ENCODE peak calls at places on chromosomes 5 and 9, in six cellular contexts. F, R, T, W, Z and C are unnamed samples.
A peak's percentile ranks its signal among the peaks of the same experiment; 100 is the strongest.

GRCh38 chr9:120710110-120710981 is 3.9 kb downstream of the MEGF9 start:
- DNase-seq in F (no peak), R (peak; percentile 81), T (no peak), W (no peak), Z (no peak), C (peak; percentile 54)

GRCh38 chr5:73376618-73377170 is 71.9 kb downstream of the FOXD1 start:
- DNase-seq in F (no peak), R (peak; percentile 51), T (no peak), W (no peak), Z (no peak), C (peak; percentile 70)

GRCh38 chr5:68886814-68887213 is 207.0 kb upstream of the SLC30A5 start:
- DNase-seq in F (no peak), R (no peak), T (no peak), W (no peak), Z (no peak), C (no peak)

GRCh38 chr5:179241175-179241574 is 104.1 kb downstream of the ADAMTS2 start:
- DNase-seq in F (no peak), R (no peak), T (no peak), W (peak; percentile 31), Z (peak; percentile 64), C (no peak)

GRCh38 chr5:2761921-2762488 is 10.5 kb upstream of the IRX2 start:
- DNase-seq in F (no peak), R (no peak), T (no peak), W (no peak), Z (no peak), C (no peak)

GRCh38 chr9:85268024-85268610 is 473.6 kb downstream of the AGTPBP1 start:
- DNase-seq in F (no peak), R (no peak), T (no peak), W (no peak), Z (no peak), C (no peak)

GRCh38 chr9:83934569-83935275 is 13.5 kb upstream of the KIF27 start:
- DNase-seq in F (no peak), R (peak; percentile 49), T (no peak), W (no peak), Z (no peak), C (no peak)

GRCh38 chr9:134065720-134066419 is 2.0 kb downstream of the BRD3 start:
- DNase-seq in F (no peak), R (peak; percentile 62), T (peak; percentile 81), W (no peak), Z (peak; percentile 78), C (no peak)

GRCh38 chr5:96881511-96882115 is 5.3 kb downstream of the ERAP2 start:
- DNase-seq in F (no peak), R (peak; percentile 83), T (no peak), W (no peak), Z (no peak), C (peak; percentile 85)

GRCh38 chr9:36407122-36407723 is 7.2 kb upstream of the RNF38 start:
- DNase-seq in F (no peak), R (peak; percentile 49), T (peak; percentile 72), W (peak; percentile 46), Z (no peak), C (peak; percentile 50)

GRCh38 chr5:148125641-148126040 is 42.7 kb upstream of the SPINK14 start:
- DNase-seq in F (no peak), R (peak; percentile 19), T (no peak), W (no peak), Z (no peak), C (no peak)

GRCh38 chr9:131270171-131271015 is 5.9 kb downstream of the FAM78A start:
- DNase-seq in F (peak; percentile 33), R (no peak), T (peak; percentile 82), W (peak; percentile 88), Z (no peak), C (no peak)

GRCh38 chr5:103849934-103850333 is 287.3 kb upstream of the NUDT12 start:
- DNase-seq in F (no peak), R (peak; percentile 82), T (no peak), W (no peak), Z (no peak), C (peak; percentile 96)

GRCh38 chr5:68419637-68420452 is 204.3 kb downstream of the PIK3R1 start:
- DNase-seq in F (no peak), R (peak; percentile 53), T (no peak), W (no peak), Z (no peak), C (peak; percentile 35)

GRCh38 chr5:179146277-179146676 is 86.1 kb downstream of the ZNF354C start:
- DNase-seq in F (no peak), R (no peak), T (peak; percentile 72), W (no peak), Z (no peak), C (no peak)

GRCh38 chr9:74496819-74497749 is at the start of gene RORB:
- DNase-seq in F (no peak), R (peak; percentile 24), T (peak; percentile 65), W (peak; percentile 69), Z (no peak), C (no peak)

GRCh38 chr9:137724114-137724445 is 105.3 kb downstream of the EHMT1 start:
- DNase-seq in F (no peak), R (no peak), T (no peak), W (no peak), Z (peak; percentile 62), C (no peak)

GRCh38 chr5:75611324-75612210 is at the start of gene ANKDD1B:
- DNase-seq in F (no peak), R (peak; percentile 34), T (peak; percentile 60), W (peak; percentile 37), Z (no peak), C (no peak)

GRCh38 chr9:109600142-109600541 is 102.0 kb upstream of the PTPN3 start:
- DNase-seq in F (no peak), R (peak; percentile 99), T (no peak), W (no peak), Z (no peak), C (peak; percentile 60)

GRCh38 chr9:17436854-17437253 is 142.0 kb upstream of the SH3GL2 start:
- DNase-seq in F (no peak), R (no peak), T (no peak), W (no peak), Z (no peak), C (no peak)

GRCh38 chr5:179319741-179320281 is 25.4 kb downstream of the ADAMTS2 start:
- DNase-seq in F (no peak), R (peak; percentile 26), T (no peak), W (peak; percentile 30), Z (peak; percentile 84), C (no peak)

GRCh38 chr9:131546336-131547084 is 1.2 kb downstream of the PRRT1B start:
- DNase-seq in F (no peak), R (peak; percentile 8), T (no peak), W (no peak), Z (no peak), C (peak; percentile 8)

GRCh38 chr9:98611986-98612505 is 96.7 kb downstream of the GABBR2 start:
- DNase-seq in F (no peak), R (no peak), T (no peak), W (no peak), Z (no peak), C (no peak)

GRCh38 chr9:100715100-100715379 is 137.2 kb downstream of the CAVIN4 start:
- DNase-seq in F (no peak), R (no peak), T (no peak), W (no peak), Z (no peak), C (no peak)

GRCh38 chr9:98171176-98171925 is 21.1 kb downstream of the CORO2A start:
- DNase-seq in F (no peak), R (no peak), T (no peak), W (no peak), Z (peak; percentile 81), C (no peak)

GRCh38 chr5:96875805-96876291 is 452 bp upstream of the ERAP2 start:
- DNase-seq in F (no peak), R (peak; percentile 62), T (peak; percentile 71), W (no peak), Z (no peak), C (no peak)

GRCh38 chr9:133910855-133911514 is 81.1 kb downstream of the VAV2 start:
- DNase-seq in F (no peak), R (no peak), T (no peak), W (no peak), Z (no peak), C (no peak)

GRCh38 chr5:67680109-67680508 is 483.5 kb upstream of the CD180 start:
- DNase-seq in F (no peak), R (no peak), T (no peak), W (no peak), Z (no peak), C (no peak)

GRCh38 chr5:51618234-51618633 is 235.0 kb downstream of the ISL1 start:
- DNase-seq in F (no peak), R (no peak), T (no peak), W (no peak), Z (no peak), C (no peak)

GRCh38 chr5:179801304-179802206 is 5.1 kb downstream of the MGAT4B start:
- DNase-seq in F (no peak), R (no peak), T (peak; percentile 92), W (peak; percentile 81), Z (no peak), C (no peak)

GRCh38 chr9:94860678-94861588 is 134.4 kb downstream of the AOPEP start:
- DNase-seq in F (peak; percentile 27), R (peak; percentile 99), T (peak; percentile 74), W (no peak), Z (no peak), C (peak; percentile 98)

GRCh38 chr5:166370928-166371690 is 1920.3 kb upstream of the WWC1 start:
- DNase-seq in F (no peak), R (peak; percentile 44), T (no peak), W (no peak), Z (no peak), C (peak; percentile 13)

GRCh38 chr5:178104492-178104891 is 8.8 kb upstream of the N4BP3 start:
- DNase-seq in F (no peak), R (no peak), T (no peak), W (no peak), Z (no peak), C (no peak)

GRCh38 chr9:16103613-16104012 is 550.8 kb downstream of the CCDC171 start:
- DNase-seq in F (no peak), R (no peak), T (no peak), W (peak; percentile 29), Z (no peak), C (no peak)